ENCODE peak calls at places on chromosomes 12 and 14, in four cellular contexts. One of them, this sample, is unnamed.

GRCh38 chr12:116490481-116490880 is 68.7 kb upstream of the MAP1LC3B2 start:
- DNase-seq in activated T-helper 1 cell treated with anti-CD3 and anti-CD28 coated beads, Interleukin-12 subunit alpha, Interleukin-12 subunit beta, Interleukin-2, Interleukin-4 antibody, amounts not matched to agents 30 ng/mL and 10 ng/mL and 1 ng/mL, durations not matched to agents 14 hours and 24 hours and 36 hours: no peak
- DNase-seq in left kidney: no peak
- DNase-seq in WTC11: no peak
- DNase-seq in this sample: no peak

GRCh38 chr14:98348505-98348904 is 923.5 kb downstream of the BCL11B start:
- DNase-seq in activated T-helper 1 cell treated with anti-CD3 and anti-CD28 coated beads, Interleukin-12 subunit alpha, Interleukin-12 subunit beta, Interleukin-2, Interleukin-4 antibody, amounts not matched to agents 30 ng/mL and 10 ng/mL and 1 ng/mL, durations not matched to agents 14 hours and 24 hours and 36 hours: no peak
- DNase-seq in left kidney: no peak
- DNase-seq in WTC11: no peak
- DNase-seq in this sample: no peak

GRCh38 chr12:107429006-107429698 is 256.4 kb upstream of the PWP1 start:
- DNase-seq in activated T-helper 1 cell treated with anti-CD3 and anti-CD28 coated beads, Interleukin-12 subunit alpha, Interleukin-12 subunit beta, Interleukin-2, Interleukin-4 antibody, amounts not matched to agents 30 ng/mL and 10 ng/mL and 1 ng/mL, durations not matched to agents 14 hours and 24 hours and 36 hours: no peak
- DNase-seq in left kidney: peak; percentile 35
- DNase-seq in WTC11: no peak
- DNase-seq in this sample: no peak

GRCh38 chr14:70808023-70808401 is 1.3 kb downstream of the MAP3K9 start:
- DNase-seq in activated T-helper 1 cell treated with anti-CD3 and anti-CD28 coated beads, Interleukin-12 subunit alpha, Interleukin-12 subunit beta, Interleukin-2, Interleukin-4 antibody, amounts not matched to agents 30 ng/mL and 10 ng/mL and 1 ng/mL, durations not matched to agents 14 hours and 24 hours and 36 hours: peak; percentile 49
- DNase-seq in left kidney: peak; percentile 76
- DNase-seq in WTC11: peak; percentile 52
- DNase-seq in this sample: no peak

GRCh38 chr12:63495974-63496373 is 172.3 kb downstream of the DPY19L2 start:
- DNase-seq in activated T-helper 1 cell treated with anti-CD3 and anti-CD28 coated beads, Interleukin-12 subunit alpha, Interleukin-12 subunit beta, Interleukin-2, Interleukin-4 antibody, amounts not matched to agents 30 ng/mL and 10 ng/mL and 1 ng/mL, durations not matched to agents 14 hours and 24 hours and 36 hours: no peak
- DNase-seq in left kidney: no peak
- DNase-seq in WTC11: no peak
- DNase-seq in this sample: no peak

GRCh38 chr12:26226119-26226518 is 30.7 kb downstream of the SSPN start:
- DNase-seq in activated T-helper 1 cell treated with anti-CD3 and anti-CD28 coated beads, Interleukin-12 subunit alpha, Interleukin-12 subunit beta, Interleukin-2, Interleukin-4 antibody, amounts not matched to agents 30 ng/mL and 10 ng/mL and 1 ng/mL, durations not matched to agents 14 hours and 24 hours and 36 hours: no peak
- DNase-seq in left kidney: no peak
- DNase-seq in WTC11: no peak
- DNase-seq in this sample: no peak

GRCh38 chr12:106433055-106433454 is 75.5 kb downstream of the POLR3B start:
- DNase-seq in activated T-helper 1 cell treated with anti-CD3 and anti-CD28 coated beads, Interleukin-12 subunit alpha, Interleukin-12 subunit beta, Interleukin-2, Interleukin-4 antibody, amounts not matched to agents 30 ng/mL and 10 ng/mL and 1 ng/mL, durations not matched to agents 14 hours and 24 hours and 36 hours: no peak
- DNase-seq in left kidney: no peak
- DNase-seq in WTC11: no peak
- DNase-seq in this sample: no peak

GRCh38 chr14:95085321-95085720 is 72.0 kb downstream of the DICER1 start:
- DNase-seq in activated T-helper 1 cell treated with anti-CD3 and anti-CD28 coated beads, Interleukin-12 subunit alpha, Interleukin-12 subunit beta, Interleukin-2, Interleukin-4 antibody, amounts not matched to agents 30 ng/mL and 10 ng/mL and 1 ng/mL, durations not matched to agents 14 hours and 24 hours and 36 hours: no peak
- DNase-seq in left kidney: no peak
- DNase-seq in WTC11: no peak
- DNase-seq in this sample: no peak

GRCh38 chr12:5433081-5433839 is 1.4 kb downstream of the NTF3 start:
- DNase-seq in activated T-helper 1 cell treated with anti-CD3 and anti-CD28 coated beads, Interleukin-12 subunit alpha, Interleukin-12 subunit beta, Interleukin-2, Interleukin-4 antibody, amounts not matched to agents 30 ng/mL and 10 ng/mL and 1 ng/mL, durations not matched to agents 14 hours and 24 hours and 36 hours: no peak
- DNase-seq in left kidney: peak; percentile 82
- DNase-seq in WTC11: peak; percentile 42
- DNase-seq in this sample: no peak

GRCh38 chr14:90521930-90522483 is 125.2 kb downstream of the CALM1 start:
- DNase-seq in activated T-helper 1 cell treated with anti-CD3 and anti-CD28 coated beads, Interleukin-12 subunit alpha, Interleukin-12 subunit beta, Interleukin-2, Interleukin-4 antibody, amounts not matched to agents 30 ng/mL and 10 ng/mL and 1 ng/mL, durations not matched to agents 14 hours and 24 hours and 36 hours: no peak
- DNase-seq in left kidney: no peak
- DNase-seq in WTC11: no peak
- DNase-seq in this sample: no peak

GRCh38 chr12:7756993-7757392 is 8.0 kb upstream of the NANOGNB start:
- DNase-seq in activated T-helper 1 cell treated with anti-CD3 and anti-CD28 coated beads, Interleukin-12 subunit alpha, Interleukin-12 subunit beta, Interleukin-2, Interleukin-4 antibody, amounts not matched to agents 30 ng/mL and 10 ng/mL and 1 ng/mL, durations not matched to agents 14 hours and 24 hours and 36 hours: no peak
- DNase-seq in left kidney: no peak
- DNase-seq in WTC11: no peak
- DNase-seq in this sample: no peak

GRCh38 chr12:62292761-62293446 is 32.7 kb downstream of the USP15 start:
- DNase-seq in activated T-helper 1 cell treated with anti-CD3 and anti-CD28 coated beads, Interleukin-12 subunit alpha, Interleukin-12 subunit beta, Interleukin-2, Interleukin-4 antibody, amounts not matched to agents 30 ng/mL and 10 ng/mL and 1 ng/mL, durations not matched to agents 14 hours and 24 hours and 36 hours: no peak
- DNase-seq in left kidney: no peak
- DNase-seq in WTC11: no peak
- DNase-seq in this sample: no peak

This sample was measured in NCI-H526 treated with DMSO at 0.1 percent for 48 hours.